ENCODE peak calls at places on chromosomes 16 and 17, in six cellular contexts. One of them, this sample, is unnamed. For H3K4me1, the result is how much of the 10 kb centered on the place peaks cover.

GRCh38 chr17:77881545-77881944 is 77.0 kb upstream of the TNRC6C start:
- DNase-seq in GM23338: no peak
- DNase-seq in HCT116: no peak
- DNase-seq in A549: no peak
- DNase-seq in HepG2: no peak
- DNase-seq in K562: peak
- DNase-seq in this sample: no peak

GRCh38 chr17:59357929-59358328 is 26.5 kb downstream of the YPEL2 start:
- DNase-seq in HepG2: no peak
- DNase-seq in K562: no peak
- DNase-seq in GM23338: no peak
- DNase-seq in HCT116: no peak
- DNase-seq in A549: no peak
- DNase-seq in this sample: no peak

GRCh38 chr17:2796164-2797140 is at the start of gene RAP1GAP2:
- DNase-seq in HCT116: no peak
- DNase-seq in HepG2: no peak
- DNase-seq in K562: no peak
- DNase-seq in GM23338: no peak
- DNase-seq in A549: no peak
- DNase-seq in this sample: no peak

GRCh38 chr17:57112994-57113393 is 27.9 kb downstream of the AKAP1 start:
- DNase-seq in K562: peak
- DNase-seq in HCT116: no peak
- DNase-seq in GM23338: no peak
- DNase-seq in A549: no peak
- DNase-seq in HepG2: no peak
- DNase-seq in this sample: no peak

GRCh38 chr16:23712976-23713375 is at the start of gene ERN2:
- DNase-seq in HepG2: no peak
- DNase-seq in K562: no peak
- DNase-seq in GM23338: peak
- DNase-seq in A549: no peak
- DNase-seq in HCT116: no peak
- DNase-seq in this sample: no peak

GRCh38 chr16:70777973-70778406 is 23.0 kb downstream of the VAC14 start:
- DNase-seq in K562: no peak
- DNase-seq in A549: peak
- DNase-seq in GM23338: no peak
- DNase-seq in HepG2: no peak
- DNase-seq in HCT116: no peak
- DNase-seq in this sample: no peak

GRCh38 chr17:81536299-81537290 is 8.4 kb downstream of the FSCN2 start:
- DNase-seq in HepG2: no peak
- DNase-seq in GM23338: peak
- DNase-seq in A549: no peak
- DNase-seq in K562: no peak
- DNase-seq in HCT116: no peak
- DNase-seq in this sample: no peak

GRCh38 chr16:85612191-85612800 is 826 bp upstream of the GSE1 start:
- DNase-seq in HepG2: peak
- DNase-seq in K562: peak
- DNase-seq in A549: peak
- DNase-seq in GM23338: no peak
- DNase-seq in HCT116: peak
- DNase-seq in this sample: no peak

GRCh38 chr16:3215601-3216262 is 19.2 kb downstream of the ZNF200 start:
- DNase-seq in K562: no peak
- DNase-seq in HepG2: no peak
- DNase-seq in HCT116: no peak
- DNase-seq in A549: no peak
- DNase-seq in GM23338: no peak
- DNase-seq in this sample: no peak

GRCh38 chr16:56401482-56401881 is 23.9 kb downstream of the AMFR start:
- DNase-seq in HCT116: peak
- DNase-seq in K562: peak
- DNase-seq in HepG2: peak
- DNase-seq in A549: peak
- DNase-seq in GM23338: peak
- DNase-seq in this sample: no peak

GRCh38 chr17:73644145-73645049 is at the start of gene SDK2:
- DNase-seq in HepG2: no peak
- DNase-seq in A549: peak
- DNase-seq in HCT116: no peak
- DNase-seq in K562: no peak
- DNase-seq in GM23338: peak
- DNase-seq in this sample: no peak

GRCh38 chr17:8935194-8935593 is 30.3 kb downstream of the PIK3R5 start:
- DNase-seq in GM23338: peak
- DNase-seq in HepG2: no peak
- DNase-seq in HCT116: no peak
- DNase-seq in A549: peak
- DNase-seq in K562: no peak
- DNase-seq in this sample: no peak

GRCh38 chr16:85664580-85665372 is 24.0 kb downstream of the GINS2 start:
- DNase-seq in GM23338: no peak
- DNase-seq in A549: no peak
- DNase-seq in HCT116: no peak
- DNase-seq in HepG2: no peak
- DNase-seq in K562: no peak
- DNase-seq in this sample: no peak

GRCh38 chr17:29136998-29137730 is 43.0 kb downstream of the MYO18A start:
- DNase-seq in K562: no peak
- DNase-seq in A549: no peak
- DNase-seq in HepG2: no peak
- DNase-seq in GM23338: no peak
- DNase-seq in HCT116: no peak
- DNase-seq in this sample: no peak
- TF ChIP-seq REST in K562: no peak
- TF ChIP-seq REST in A549: no peak
- TF ChIP-seq REST in HepG2: no peak
- TF ChIP-seq REST in GM23338: no peak
- TF ChIP-seq REST in HCT116: no peak
- TF ChIP-seq REST in this sample: no peak

GRCh38 chr16:29315916-29316517 is 90.5 kb downstream of the NPIPB11 start:
- DNase-seq in GM23338: peak
- DNase-seq in HCT116: no peak
- DNase-seq in K562: peak
- DNase-seq in A549: no peak
- DNase-seq in HepG2: no peak
- DNase-seq in this sample: no peak

GRCh38 chr16:29316673-29317237 is 89.8 kb downstream of the NPIPB11 start:
- DNase-seq in GM23338: no peak
- DNase-seq in K562: no peak
- DNase-seq in HepG2: no peak
- DNase-seq in HCT116: no peak
- DNase-seq in A549: no peak
- DNase-seq in this sample: no peak

GRCh38 chr16:29318037-29318436 is 88.5 kb downstream of the NPIPB11 start:
- DNase-seq in K562: no peak
- DNase-seq in HepG2: no peak
- DNase-seq in HCT116: no peak
- DNase-seq in A549: peak
- DNase-seq in GM23338: no peak
- DNase-seq in this sample: no peak

GRCh38 chr16:29315046-29315445 is 91.5 kb downstream of the NPIPB11 start:
- DNase-seq in K562: no peak
- DNase-seq in A549: no peak
- DNase-seq in GM23338: no peak
- DNase-seq in HepG2: no peak
- DNase-seq in HCT116: no peak
- DNase-seq in this sample: no peak

GRCh38 chr16:29317269-29317668 is 89.2 kb downstream of the NPIPB11 start:
- DNase-seq in GM23338: no peak
- DNase-seq in HepG2: no peak
- DNase-seq in A549: no peak
- DNase-seq in K562: no peak
- DNase-seq in HCT116: no peak
- DNase-seq in this sample: no peak
- H3K4me1 ChIP-seq in GM23338: under half
- H3K4me1 ChIP-seq in HepG2: half or more
- H3K4me1 ChIP-seq in A549: under half
- H3K4me1 ChIP-seq in K562: under half
- H3K4me1 ChIP-seq in HCT116: under half
- H3K4me1 ChIP-seq in this sample: under half

DNA sequence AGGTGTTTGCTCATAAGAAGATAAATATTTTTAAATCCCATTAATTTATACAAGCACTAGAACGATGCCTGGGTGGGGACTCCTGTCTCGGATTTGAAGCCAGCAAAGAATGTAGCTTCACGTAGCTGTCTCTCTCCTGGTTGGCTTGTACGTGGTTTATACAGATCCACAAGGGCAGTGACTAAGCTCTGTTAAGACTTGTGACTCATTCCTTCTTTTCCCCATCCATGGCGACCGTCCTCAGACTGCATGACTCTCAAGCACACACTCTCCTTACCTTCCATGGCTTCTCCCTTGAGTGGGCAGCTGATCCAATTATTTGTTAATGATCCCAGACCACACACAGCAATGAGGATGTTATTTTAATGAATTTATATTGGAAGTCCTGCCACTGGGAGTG is 679.7 kb upstream of the SOX9 start:
- DNase-seq in GM23338: no peak
- DNase-seq in HepG2: no peak
- DNase-seq in K562: no peak
- DNase-seq in A549: peak
- DNase-seq in HCT116: peak
- DNase-seq in this sample: no peak
- TF ChIP-seq REST in GM23338: no peak
- TF ChIP-seq REST in HepG2: no peak
- TF ChIP-seq REST in K562: no peak
- TF ChIP-seq REST in A549: no peak
- TF ChIP-seq REST in HCT116: no peak
- TF ChIP-seq REST in this sample: no peak

GRCh38 chr17:11950771-11951519 is 46.3 kb downstream of the ZNF18 start:
- DNase-seq in GM23338: no peak
- DNase-seq in HCT116: no peak
- DNase-seq in HepG2: no peak
- DNase-seq in A549: no peak
- DNase-seq in K562: peak
- DNase-seq in this sample: no peak

GRCh38 chr17:11954961-11955360 is 42.3 kb downstream of the ZNF18 start:
- DNase-seq in GM23338: no peak
- DNase-seq in HCT116: no peak
- DNase-seq in HepG2: no peak
- DNase-seq in K562: no peak
- DNase-seq in A549: no peak
- DNase-seq in this sample: no peak

GRCh38 chr17:11953924-11954323 is 43.4 kb downstream of the ZNF18 start:
- DNase-seq in A549: peak
- DNase-seq in HCT116: no peak
- DNase-seq in GM23338: no peak
- DNase-seq in HepG2: no peak
- DNase-seq in K562: no peak
- DNase-seq in this sample: no peak

GRCh38 chr17:11948791-11949190 is 48.5 kb downstream of the ZNF18 start:
- DNase-seq in A549: peak
- DNase-seq in K562: no peak
- DNase-seq in HCT116: peak
- DNase-seq in HepG2: no peak
- DNase-seq in GM23338: no peak
- DNase-seq in this sample: no peak

GRCh38 chr17:11952610-11953009 is 44.7 kb downstream of the ZNF18 start:
- DNase-seq in GM23338: no peak
- DNase-seq in HCT116: no peak
- DNase-seq in K562: no peak
- DNase-seq in A549: no peak
- DNase-seq in HepG2: no peak
- DNase-seq in this sample: no peak
- H3K4me1 ChIP-seq in GM23338: under half
- H3K4me1 ChIP-seq in HCT116: under half
- H3K4me1 ChIP-seq in K562: under half
- H3K4me1 ChIP-seq in A549: under half
- H3K4me1 ChIP-seq in HepG2: under half
- H3K4me1 ChIP-seq in this sample: under half

This sample was measured in Panc1.